ENCODE peak calls at places on chromosomes 7 and 10, in ten cellular contexts. K is mesenteric fat pad; M is stimulated activated CD8-positive, alpha-beta memory T cell treated with anti-CD3 and anti-CD28 coated beads, Interleukin-4, amount 100 ng/mL, for 4 hours; N is smooth muscle cell of the brain vasculature; I is AG08396; B is CD8-positive, alpha-beta memory T cell; F is NCI-H345; C is naive thymus-derived CD8-positive, alpha-beta T cell; Z is neural crest cell; E is GM13977. T is an unnamed sample.

GRCh38 chr7:30062587-30062986 is 34.4 kb downstream of the PLEKHA8 start:
- DNase-seq in F (peak), C (no peak), M (no peak), E (peak), K (no peak), I (peak), N (peak), Z (no peak), B (no peak), T (no peak)

GRCh38 chr10:110437761-110438341 is 59.9 kb upstream of the DUSP5 start:
- DNase-seq in M (no peak), E (no peak), C (no peak), F (no peak), I (no peak), N (no peak), Z (no peak), K (peak), B (no peak), T (no peak)

GRCh38 chr7:17706734-17707133 is 233.6 kb downstream of the SNX13 start:
- DNase-seq in M (no peak), N (peak), Z (peak), E (peak), K (no peak), I (peak), B (peak), F (peak), C (no peak), T (no peak)

GRCh38 chr7:139940866-139941265 is 111.8 kb downstream of the TBXAS1 start:
- DNase-seq in M (no peak), Z (no peak), B (no peak), C (no peak), F (no peak), K (no peak), E (no peak), I (no peak), N (no peak), T (no peak)

GRCh38 chr10:92829042-92829785 is 19.1 kb upstream of the EXOC6 start:
- DNase-seq in Z (no peak), E (no peak), C (no peak), N (no peak), K (no peak), B (no peak), I (no peak), F (no peak), M (no peak), T (no peak)

GRCh38 chr7:64619705-64620104 is 46.2 kb upstream of the ZNF107 start:
- DNase-seq in E (no peak), K (no peak), Z (peak), C (no peak), N (no peak), I (no peak), F (no peak), B (no peak), M (no peak), T (no peak)

GRCh38 chr7:6577369-6578113 is at the start of gene ZDHHC4:
- DNase-seq in C (peak), K (peak), N (peak), Z (peak), F (peak), I (peak), E (peak), B (peak), M (peak), T (peak)

GRCh38 chr7:26379711-26380110 is 88.0 kb downstream of the SNX10 start:
- DNase-seq in I (no peak), K (no peak), C (no peak), Z (no peak), N (no peak), E (no peak), F (peak), B (no peak), M (no peak), T (no peak)

GRCh38 chr7:34761627-34762026 is 103.6 kb downstream of the NPSR1 start:
- DNase-seq in E (no peak), M (no peak), C (no peak), N (no peak), Z (no peak), B (no peak), F (no peak), K (no peak), I (no peak), T (no peak)

GRCh38 chr7:157570531-157571200 is 233.9 kb downstream of the DNAJB6 start:
- DNase-seq in C (no peak), K (no peak), I (no peak), F (no peak), B (peak), N (no peak), M (no peak), E (no peak), Z (no peak), T (peak)